ENCODE peak calls at places on chromosomes 11 and 22, in four cellular contexts. V, K, R and H are unnamed samples.

GRCh38 chr11:10386361-10386760 is 68.7 kb upstream of the AMPD3 start:
- DNase-seq in V (no peak), K (no peak), R (no peak), H (no peak)

GRCh38 chr11:27046956-27047355 is 6.3 kb downstream of the BBOX1 start:
- DNase-seq in V (no peak), K (no peak), R (no peak), H (no peak)

GRCh38 chr11:94128171-94128745 is 383 bp upstream of the PANX1 start:
- DNase-seq in V (no peak), K (no peak), R (no peak), H (no peak)

GRCh38 chr11:44638032-44638431 is 72.6 kb downstream of the CD82 start:
- DNase-seq in V (no peak), K (no peak), R (no peak), H (no peak)

GRCh38 chr11:81224396-81224795 is 1509.3 kb downstream of the FAM181B start:
- DNase-seq in V (no peak), K (no peak), R (no peak), H (no peak)

GRCh38 chr11:108286956-108287355 is 64.1 kb downstream of the ATM start:
- DNase-seq in V (no peak), K (no peak), R (no peak), H (no peak)

GRCh38 chr22:23095467-23096342 is 25.4 kb downstream of the GNAZ start:
- DNase-seq in V (no peak), K (no peak), R (no peak), H (no peak)

GRCh38 chr11:74443071-74443864 is 24.1 kb downstream of the KCNE3 start:
- DNase-seq in V (peak; percentile 11), K (peak; percentile 77), R (no peak), H (no peak)

GRCh38 chr11:1139441-1140066 is 18.2 kb upstream of the MUC5AC start:
- DNase-seq in V (peak; percentile 91), K (no peak), R (peak; percentile 3), H (no peak)

GRCh38 chr11:71383461-71383860 is 64.7 kb downstream of the DHCR7 start:
- DNase-seq in V (no peak), K (no peak), R (no peak), H (no peak)

GRCh38 chr22:26718905-26719304 is 61.5 kb downstream of the MIAT start:
- DNase-seq in V (peak; percentile 91), K (no peak), R (no peak), H (no peak)

GRCh38 chr11:64378335-64378884 is 19.4 kb downstream of the RPS6KA4 start:
- DNase-seq in V (no peak), K (peak; percentile 64), R (no peak), H (no peak)

GRCh38 chr22:37553725-37554124 is 6.6 kb upstream of the CDC42EP1 start:
- DNase-seq in V (no peak), K (no peak), R (no peak), H (no peak)

GRCh38 chr22:39723899-39724351 is 153.4 kb downstream of the CACNA1I start:
- DNase-seq in V (peak; percentile 50), K (no peak), R (no peak), H (peak; percentile 11)

GRCh38 chr11:44380009-44380313 is 70.0 kb upstream of the ALX4 start:
- DNase-seq in V (no peak), K (no peak), R (no peak), H (no peak)

GRCh38 chr11:96113100-96113710 is 189.3 kb upstream of the MTMR2 start:
- DNase-seq in V (peak; percentile 77), K (no peak), R (no peak), H (no peak)

GRCh38 chr11:18132341-18132740 is at the start of gene MRGPRX3:
- DNase-seq in V (no peak), K (no peak), R (no peak), H (no peak)

GRCh38 chr11:13859986-13860385 is 102.5 kb upstream of the SPON1 start:
- DNase-seq in V (no peak), K (no peak), R (no peak), H (no peak)

GRCh38 chr22:20211997-20212753 is 55.9 kb downstream of the RTN4R start:
- DNase-seq in V (peak; percentile 7), K (peak; percentile 88), R (no peak), H (no peak)

GRCh38 chr22:24093855-24094254 is 82.8 kb downstream of the CABIN1 start:
- DNase-seq in V (no peak), K (no peak), R (no peak), H (no peak)

GRCh38 chr11:108223449-108224149 is 732 bp downstream of the ATM start:
- DNase-seq in V (peak; percentile 22), K (no peak), R (no peak), H (no peak)

GRCh38 chr11:109527496-109527895 is 105.5 kb downstream of the C11orf87 start:
- DNase-seq in V (peak; percentile 16), K (no peak), R (no peak), H (no peak)

GRCh38 chr11:116234989-116235567 is 537.7 kb downstream of the BUD13 start:
- DNase-seq in V (no peak), K (no peak), R (no peak), H (no peak)

GRCh38 chr11:73260127-73260457 is 12.0 kb upstream of the P2RY6 start:
- DNase-seq in V (no peak), K (no peak), R (no peak), H (no peak)

GRCh38 chr11:68471360-68472340 is 11.1 kb downstream of the PPP6R3 start:
- DNase-seq in V (peak; percentile 29), K (no peak), R (no peak), H (no peak)

GRCh38 chr11:94638278-94638901 is 71.2 kb downstream of the PIWIL4 start:
- DNase-seq in V (no peak), K (no peak), R (no peak), H (no peak)

GRCh38 chr11:93849751-93850584 is 450 bp downstream of the VSTM5 start:
- DNase-seq in V (no peak), K (peak; percentile 21), R (no peak), H (no peak)

GRCh38 chr22:31940506-31940905 is 3.8 kb upstream of the YWHAH start:
- DNase-seq in V (no peak), K (no peak), R (no peak), H (no peak)

GRCh38 chr22:39979048-39979447 is 15.7 kb upstream of the FAM83F start:
- DNase-seq in V (no peak), K (no peak), R (no peak), H (no peak)

GRCh38 chr11:94794287-94795168 is 26.4 kb downstream of the AMOTL1 start:
- DNase-seq in V (peak; percentile 99), K (peak; percentile 70), R (no peak), H (no peak)

GRCh38 chr11:101863361-101863760 is 51.4 kb upstream of the CEP126 start:
- DNase-seq in V (peak; percentile 79), K (no peak), R (no peak), H (no peak)

DNA sequence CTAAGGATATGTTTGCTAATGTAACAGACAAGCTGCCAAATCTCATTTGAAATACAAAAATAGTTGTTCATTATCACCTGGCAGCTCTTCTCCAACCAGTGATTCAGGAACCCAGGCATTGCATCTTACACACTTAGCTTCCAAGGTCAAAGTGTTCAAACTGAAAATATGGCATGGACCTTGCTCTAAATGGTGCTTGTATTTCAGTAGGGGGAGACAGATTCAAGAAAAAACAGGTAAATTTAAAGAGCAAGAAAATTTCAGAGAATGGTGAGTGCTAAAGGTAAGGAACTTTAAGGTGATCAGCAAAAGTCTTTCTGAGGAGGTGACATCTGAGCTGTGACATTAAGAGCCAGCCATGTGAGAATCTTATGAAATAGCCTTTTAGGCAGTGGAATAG is 82.8 kb upstream of the E2F8 start:
- DNase-seq in V (no peak), K (no peak), R (no peak), H (no peak)
- TF ChIP-seq CTCF in V (peak; percentile 36), K (no peak), R (no peak), H (no peak)

DNA sequence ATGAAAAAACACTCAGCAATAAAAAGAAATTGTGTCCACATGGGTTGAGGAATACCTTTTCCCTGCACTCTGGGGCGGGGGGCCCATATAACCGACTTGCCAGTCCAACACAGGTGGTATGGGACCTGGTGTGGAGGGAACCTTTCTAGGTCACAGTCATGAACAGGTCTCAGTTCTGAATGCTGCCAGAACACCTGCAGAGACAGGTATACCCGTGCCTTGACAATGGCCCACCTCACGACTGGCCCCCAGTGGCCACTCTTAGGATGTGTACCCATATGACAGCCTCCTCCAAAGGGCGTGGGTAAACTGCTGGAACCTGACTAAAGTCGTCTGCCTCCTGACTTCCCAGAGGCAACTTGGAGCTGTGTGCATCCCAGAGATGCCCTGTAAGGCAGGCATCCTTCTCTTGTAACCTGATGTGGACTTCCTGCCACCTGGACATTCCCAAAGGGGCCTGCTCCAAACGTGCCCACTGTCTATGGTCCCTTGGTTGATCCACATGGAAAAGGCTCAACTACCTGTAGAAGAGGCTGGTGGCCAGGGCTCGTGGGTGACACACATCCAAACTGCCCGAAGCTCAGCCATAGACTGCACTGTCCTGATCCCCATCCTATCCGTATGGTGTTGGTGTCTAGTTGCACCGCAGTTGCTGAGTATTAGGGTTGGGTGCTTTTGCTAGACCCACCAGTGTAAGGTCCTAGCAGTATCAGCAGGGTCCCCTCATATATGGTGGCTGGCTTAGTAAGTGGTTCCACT is 859.3 kb downstream of the BRD1 start:
- DNase-seq in V (no peak), K (peak; percentile 58), R (no peak), H (peak; percentile 11)
- TF ChIP-seq CTCF in V (no peak), K (no peak), R (no peak), H (no peak)

GRCh38 chr22:43922123-43922522 is 1.5 kb upstream of the PNPLA3 start:
- DNase-seq in V (no peak), K (no peak), R (no peak), H (no peak)
- TF ChIP-seq CTCF in V (no peak), K (no peak), R (no peak), H (no peak)

GRCh38 chr22:35124674-35125219 is 58.8 kb downstream of the ISX start:
- DNase-seq in V (no peak), K (no peak), R (no peak), H (no peak)
- TF ChIP-seq CTCF in V (no peak), K (no peak), R (no peak), H (no peak)

GRCh38 chr11:106306942-106307341 is 229.5 kb downstream of the AASDHPPT start:
- DNase-seq in V (no peak), K (no peak), R (no peak), H (no peak)
- TF ChIP-seq CTCF in V (peak; percentile 20), K (no peak), R (no peak), H (no peak)